ENCODE peak calls at places on chromosomes 7 and 10, in seven cellular contexts. X is aorta, I is AG04450, K is small intestine, Y is anterior cingulate cortex, B is HuH-7.5, C is cardiac fibroblast. H is an unnamed sample.

GRCh38 chr7:13077466-13077865 is 390.0 kb downstream of the ARL4A start:
- DNase-seq in X (no peak), I (no peak), K (no peak), Y (no peak), B (no peak), C (peak), H (no peak)

GRCh38 chr10:86368046-86368445 is 1.5 kb upstream of the GRID1 start:
- DNase-seq in X (peak), I (no peak), K (no peak), Y (no peak), B (no peak), C (no peak), H (no peak)

GRCh38 chr7:3087243-3087642 is 43.6 kb upstream of the CARD11 start:
- DNase-seq in X (no peak), I (peak), K (no peak), Y (no peak), B (no peak), C (peak), H (no peak)

GRCh38 chr7:142833174-142834027 is 21.5 kb upstream of the EPHB6 start:
- DNase-seq in X (no peak), I (no peak), K (peak), Y (no peak), B (no peak), C (peak), H (no peak)

GRCh38 chr10:44589181-44589884 is 204.4 kb upstream of the CXCL12 start:
- DNase-seq in X (no peak), I (no peak), K (no peak), Y (no peak), B (no peak), C (no peak), H (no peak)

GRCh38 chr7:46569117-46569433 is 648.0 kb upstream of the IGFBP3 start:
- DNase-seq in X (no peak), I (no peak), K (peak), Y (no peak), B (no peak), C (no peak), H (no peak)

GRCh38 chr7:37440738-37441404 is 7.8 kb downstream of the ELMO1 start:
- DNase-seq in X (no peak), I (no peak), K (no peak), Y (no peak), B (no peak), C (no peak), H (no peak)

GRCh38 chr10:22634606-22635467 is 79.5 kb downstream of the PIP4K2A start:
- DNase-seq in X (no peak), I (no peak), K (no peak), Y (no peak), B (no peak), C (no peak), H (no peak)

GRCh38 chr10:129941199-129942018 is 22.7 kb downstream of the EBF3 start:
- DNase-seq in X (no peak), I (no peak), K (no peak), Y (no peak), B (no peak), C (no peak), H (no peak)

GRCh38 chr7:74272305-74273038 is 16.7 kb upstream of the CLIP2 start:
- DNase-seq in X (peak), I (peak), K (no peak), Y (no peak), B (no peak), C (peak), H (peak)

GRCh38 chr7:107041097-107041496 is 3.4 kb upstream of the PRKAR2B start:
- DNase-seq in X (no peak), I (no peak), K (no peak), Y (no peak), B (no peak), C (no peak), H (no peak)

GRCh38 chr7:102320601-102321350 is 34.1 kb downstream of the SH2B2 start:
- DNase-seq in X (no peak), I (no peak), K (no peak), Y (no peak), B (no peak), C (no peak), H (no peak)

GRCh38 chr7:137886706-137887105 is 39.9 kb upstream of the DGKI start:
- DNase-seq in X (no peak), I (peak), K (no peak), Y (no peak), B (no peak), C (peak), H (peak)

GRCh38 chr10:45550903-45551302 is 121.7 kb downstream of the ZFAND4 start:
- DNase-seq in X (no peak), I (no peak), K (no peak), Y (no peak), B (no peak), C (no peak), H (no peak)

GRCh38 chr7:139588632-139589031 is 65.1 kb downstream of the CLEC2L start:
- DNase-seq in X (no peak), I (peak), K (no peak), Y (no peak), B (no peak), C (peak), H (peak)

GRCh38 chr7:84251183-84251845 is 56.7 kb upstream of the SEMA3A start:
- DNase-seq in X (no peak), I (no peak), K (no peak), Y (no peak), B (no peak), C (peak), H (peak)

GRCh38 chr7:139038691-139039090 is 2.8 kb upstream of the ZC3HAV1L start:
- DNase-seq in X (no peak), I (no peak), K (no peak), Y (no peak), B (no peak), C (no peak), H (no peak)

GRCh38 chr7:135361788-135362187 is 128.2 kb downstream of the STRA8 start:
- DNase-seq in X (no peak), I (no peak), K (no peak), Y (no peak), B (no peak), C (no peak), H (no peak)

GRCh38 chr7:114865564-114865963 is 56.3 kb upstream of the MDFIC start:
- DNase-seq in X (peak), I (peak), K (peak), Y (no peak), B (peak), C (peak), H (no peak)

GRCh38 chr10:74432841-74433594 is 282.0 kb downstream of the ADK start:
- DNase-seq in X (no peak), I (peak), K (no peak), Y (no peak), B (no peak), C (peak), H (peak)

GRCh38 chr7:131076032-131076431 is 251.6 kb upstream of the MKLN1 start:
- DNase-seq in X (no peak), I (peak), K (no peak), Y (peak), B (no peak), C (peak), H (peak)

GRCh38 chr10:29130190-29130673 is 158.6 kb upstream of the LYZL1 start:
- DNase-seq in X (no peak), I (no peak), K (no peak), Y (no peak), B (peak), C (peak), H (no peak)

GRCh38 chr10:80290474-80291220 is 1.2 kb upstream of the MAT1A start:
- DNase-seq in X (no peak), I (no peak), K (no peak), Y (no peak), B (peak), C (no peak), H (no peak)

GRCh38 chr7:412313-412710 is 107.3 kb downstream of the PDGFA start:
- DNase-seq in X (peak), I (no peak), K (no peak), Y (no peak), B (no peak), C (no peak), H (no peak)

GRCh38 chr7:113267885-113268284 is 149.5 kb upstream of the SMIM30 start:
- DNase-seq in X (no peak), I (peak), K (no peak), Y (no peak), B (no peak), C (peak), H (no peak)

GRCh38 chr10:88999629-89000028 is 9.0 kb downstream of the FAS start:
- DNase-seq in X (no peak), I (no peak), K (no peak), Y (no peak), B (no peak), C (peak), H (no peak)

GRCh38 chr7:150435390-150436073 is 14.9 kb upstream of the GIMAP8 start:
- DNase-seq in X (peak), I (no peak), K (no peak), Y (no peak), B (no peak), C (no peak), H (no peak)

GRCh38 chr7:55939514-55940123 is 12.1 kb upstream of the MRPS17 start:
- DNase-seq in X (no peak), I (no peak), K (no peak), Y (no peak), B (no peak), C (no peak), H (no peak)

GRCh38 chr7:93723424-93724124 is 149.1 kb upstream of the CALCR start:
- DNase-seq in X (no peak), I (no peak), K (no peak), Y (no peak), B (no peak), C (no peak), H (no peak)

GRCh38 chr10:89805599-89806013 is 104.2 kb downstream of the KIF20B start:
- DNase-seq in X (no peak), I (no peak), K (no peak), Y (no peak), B (no peak), C (no peak), H (no peak)

GRCh38 chr7:35248576-35249536 is 5.0 kb downstream of the TBX20 start:
- DNase-seq in X (no peak), I (no peak), K (no peak), Y (no peak), B (no peak), C (no peak), H (no peak)

H was measured in AG04449.